ENCODE peak calls at places on chromosomes 2 and 18, in seven cellular contexts. One of them, this sample, is unnamed.

GRCh38 chr2:193584001-193584400 is 1389.3 kb upstream of the TMEFF2 start:
- DNase-seq in heart right ventricle: no peak
- DNase-seq in AG10803: no peak
- DNase-seq in A549: no peak
- DNase-seq in astrocyte of the spinal cord: peak
- DNase-seq in endothelial cell: peak
- DNase-seq in Calu3: peak
- DNase-seq in this sample: no peak

GRCh38 chr2:134540954-134541353 is 177.8 kb downstream of the TMEM163 start:
- DNase-seq in heart right ventricle: no peak
- DNase-seq in Calu3: no peak
- DNase-seq in astrocyte of the spinal cord: no peak
- DNase-seq in AG10803: no peak
- DNase-seq in endothelial cell: no peak
- DNase-seq in A549: no peak
- DNase-seq in this sample: no peak

GRCh38 chr2:215727507-215728503 is 285.5 kb downstream of the MREG start:
- DNase-seq in astrocyte of the spinal cord: no peak
- DNase-seq in A549: no peak
- DNase-seq in Calu3: no peak
- DNase-seq in AG10803: peak
- DNase-seq in endothelial cell: no peak
- DNase-seq in heart right ventricle: no peak
- DNase-seq in this sample: no peak

GRCh38 chr2:202941771-202942170 is 29.7 kb downstream of the CARF start:
- DNase-seq in astrocyte of the spinal cord: peak
- DNase-seq in Calu3: no peak
- DNase-seq in A549: no peak
- DNase-seq in heart right ventricle: no peak
- DNase-seq in AG10803: peak
- DNase-seq in endothelial cell: no peak
- DNase-seq in this sample: no peak

GRCh38 chr2:112304298-112304941 is 29.0 kb downstream of the ZC3H6 start:
- DNase-seq in A549: no peak
- DNase-seq in Calu3: no peak
- DNase-seq in astrocyte of the spinal cord: no peak
- DNase-seq in AG10803: no peak
- DNase-seq in endothelial cell: no peak
- DNase-seq in heart right ventricle: no peak
- DNase-seq in this sample: no peak

GRCh38 chr2:36485521-36485920 is 112.4 kb downstream of the FEZ2 start:
- DNase-seq in astrocyte of the spinal cord: peak
- DNase-seq in endothelial cell: no peak
- DNase-seq in A549: no peak
- DNase-seq in Calu3: peak
- DNase-seq in heart right ventricle: no peak
- DNase-seq in AG10803: peak
- DNase-seq in this sample: peak

GRCh38 chr18:9095297-9096012 is 7.0 kb upstream of the NDUFV2 start:
- DNase-seq in astrocyte of the spinal cord: no peak
- DNase-seq in endothelial cell: no peak
- DNase-seq in A549: no peak
- DNase-seq in Calu3: no peak
- DNase-seq in heart right ventricle: no peak
- DNase-seq in AG10803: no peak
- DNase-seq in this sample: no peak

GRCh38 chr2:237092920-237093781 is 7.5 kb downstream of the COPS8 start:
- DNase-seq in A549: peak
- DNase-seq in endothelial cell: no peak
- DNase-seq in astrocyte of the spinal cord: peak
- DNase-seq in heart right ventricle: no peak
- DNase-seq in AG10803: peak
- DNase-seq in Calu3: no peak
- DNase-seq in this sample: no peak

GRCh38 chr2:27954261-27954673 is 63.7 kb downstream of the BABAM2 start:
- DNase-seq in endothelial cell: no peak
- DNase-seq in AG10803: peak
- DNase-seq in heart right ventricle: no peak
- DNase-seq in astrocyte of the spinal cord: peak
- DNase-seq in A549: no peak
- DNase-seq in Calu3: no peak
- DNase-seq in this sample: no peak

GRCh38 chr2:239289545-239289944 is 111.3 kb downstream of the HDAC4 start:
- DNase-seq in A549: no peak
- DNase-seq in Calu3: no peak
- DNase-seq in AG10803: no peak
- DNase-seq in astrocyte of the spinal cord: no peak
- DNase-seq in endothelial cell: no peak
- DNase-seq in heart right ventricle: no peak
- DNase-seq in this sample: no peak

GRCh38 chr2:134260726-134261125 is 6.9 kb downstream of the MGAT5 start:
- DNase-seq in Calu3: no peak
- DNase-seq in AG10803: peak
- DNase-seq in heart right ventricle: no peak
- DNase-seq in astrocyte of the spinal cord: peak
- DNase-seq in A549: no peak
- DNase-seq in endothelial cell: no peak
- DNase-seq in this sample: no peak

GRCh38 chr2:23668756-23669304 is 258.1 kb downstream of the ATAD2B start:
- DNase-seq in A549: no peak
- DNase-seq in endothelial cell: no peak
- DNase-seq in astrocyte of the spinal cord: no peak
- DNase-seq in AG10803: no peak
- DNase-seq in Calu3: no peak
- DNase-seq in heart right ventricle: no peak
- DNase-seq in this sample: no peak

GRCh38 chr18:36809590-36810381 is 19.0 kb downstream of the TPGS2 start:
- DNase-seq in AG10803: peak
- DNase-seq in endothelial cell: peak
- DNase-seq in astrocyte of the spinal cord: peak
- DNase-seq in A549: peak
- DNase-seq in Calu3: peak
- DNase-seq in heart right ventricle: no peak
- DNase-seq in this sample: no peak

GRCh38 chr18:65791753-65792152 is 40.9 kb downstream of the CDH7 start:
- DNase-seq in endothelial cell: no peak
- DNase-seq in heart right ventricle: no peak
- DNase-seq in A549: no peak
- DNase-seq in astrocyte of the spinal cord: no peak
- DNase-seq in AG10803: no peak
- DNase-seq in Calu3: no peak
- DNase-seq in this sample: no peak

GRCh38 chr18:65786400-65786948 is 35.7 kb downstream of the CDH7 start:
- DNase-seq in astrocyte of the spinal cord: no peak
- DNase-seq in heart right ventricle: no peak
- DNase-seq in AG10803: no peak
- DNase-seq in endothelial cell: no peak
- DNase-seq in Calu3: no peak
- DNase-seq in A549: no peak
- DNase-seq in this sample: no peak

GRCh38 chr18:65788373-65788772 is 37.6 kb downstream of the CDH7 start:
- DNase-seq in astrocyte of the spinal cord: no peak
- DNase-seq in Calu3: peak
- DNase-seq in heart right ventricle: no peak
- DNase-seq in endothelial cell: no peak
- DNase-seq in A549: no peak
- DNase-seq in AG10803: no peak
- DNase-seq in this sample: no peak
- TF ChIP-seq CTCF in astrocyte of the spinal cord: no peak
- TF ChIP-seq CTCF in Calu3: no peak
- TF ChIP-seq CTCF in heart right ventricle: no peak
- TF ChIP-seq CTCF in endothelial cell: no peak
- TF ChIP-seq CTCF in A549: peak
- TF ChIP-seq CTCF in AG10803: no peak
- TF ChIP-seq CTCF in this sample: peak

GRCh38 chr2:127526940-127527804 is 883 bp upstream of the IWS1 start:
- DNase-seq in heart right ventricle: no peak
- DNase-seq in Calu3: peak
- DNase-seq in astrocyte of the spinal cord: no peak
- DNase-seq in endothelial cell: no peak
- DNase-seq in A549: peak
- DNase-seq in AG10803: no peak
- DNase-seq in this sample: no peak

GRCh38 chr2:127528487-127528886 is 2.2 kb upstream of the IWS1 start:
- DNase-seq in heart right ventricle: no peak
- DNase-seq in A549: no peak
- DNase-seq in astrocyte of the spinal cord: no peak
- DNase-seq in endothelial cell: no peak
- DNase-seq in Calu3: no peak
- DNase-seq in AG10803: no peak
- DNase-seq in this sample: no peak

GRCh38 chr2:127525692-127526141 is 572 bp downstream of the IWS1 start:
- DNase-seq in heart right ventricle: no peak
- DNase-seq in A549: peak
- DNase-seq in Calu3: no peak
- DNase-seq in AG10803: peak
- DNase-seq in astrocyte of the spinal cord: peak
- DNase-seq in endothelial cell: peak
- DNase-seq in this sample: peak

GRCh38 chr2:127523269-127523930 is 2.9 kb downstream of the IWS1 start:
- DNase-seq in astrocyte of the spinal cord: no peak
- DNase-seq in heart right ventricle: no peak
- DNase-seq in A549: no peak
- DNase-seq in endothelial cell: no peak
- DNase-seq in AG10803: no peak
- DNase-seq in Calu3: no peak
- DNase-seq in this sample: no peak

GRCh38 chr2:127526142-127526939 is at the start of gene IWS1:
- DNase-seq in astrocyte of the spinal cord: peak
- DNase-seq in heart right ventricle: peak
- DNase-seq in AG10803: peak
- DNase-seq in endothelial cell: peak
- DNase-seq in A549: peak
- DNase-seq in Calu3: peak
- DNase-seq in this sample: peak
- TF ChIP-seq CTCF in astrocyte of the spinal cord: peak
- TF ChIP-seq CTCF in heart right ventricle: peak
- TF ChIP-seq CTCF in AG10803: no peak
- TF ChIP-seq CTCF in endothelial cell: no peak
- TF ChIP-seq CTCF in A549: no peak
- TF ChIP-seq CTCF in Calu3: no peak
- TF ChIP-seq CTCF in this sample: peak

DNA sequence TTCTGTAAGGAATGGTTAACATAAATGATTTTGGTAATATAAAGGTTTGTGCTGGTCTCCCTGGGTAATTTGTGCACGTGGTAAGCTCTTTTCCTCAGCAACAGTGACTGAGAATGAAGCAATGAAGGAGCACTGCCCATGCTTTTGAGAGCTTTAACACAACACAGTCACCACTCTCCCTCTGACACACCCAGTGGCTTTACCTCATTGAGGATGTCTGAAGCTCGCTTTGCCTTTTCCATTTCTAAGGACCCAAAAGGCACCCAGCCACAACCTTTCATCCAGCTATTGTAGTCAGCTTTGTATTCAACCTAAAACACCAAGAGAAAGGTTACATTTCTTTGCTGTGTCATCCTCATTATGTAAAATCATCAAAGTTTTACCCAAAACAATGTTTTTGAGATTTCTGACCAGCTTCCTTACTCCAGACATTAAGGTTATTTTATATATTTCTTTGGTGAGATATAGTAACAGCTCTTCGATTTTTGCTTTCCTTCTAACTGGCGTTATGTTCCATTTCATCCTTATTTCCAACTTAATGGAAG is 51.7 kb downstream of the NEB start:
- DNase-seq in AG10803: no peak
- DNase-seq in Calu3: no peak
- DNase-seq in heart right ventricle: no peak
- DNase-seq in endothelial cell: no peak
- DNase-seq in astrocyte of the spinal cord: no peak
- DNase-seq in A549: no peak
- DNase-seq in this sample: no peak
- TF ChIP-seq CTCF in AG10803: no peak
- TF ChIP-seq CTCF in Calu3: no peak
- TF ChIP-seq CTCF in heart right ventricle: no peak
- TF ChIP-seq CTCF in endothelial cell: no peak
- TF ChIP-seq CTCF in astrocyte of the spinal cord: no peak
- TF ChIP-seq CTCF in A549: no peak
- TF ChIP-seq CTCF in this sample: no peak

DNA sequence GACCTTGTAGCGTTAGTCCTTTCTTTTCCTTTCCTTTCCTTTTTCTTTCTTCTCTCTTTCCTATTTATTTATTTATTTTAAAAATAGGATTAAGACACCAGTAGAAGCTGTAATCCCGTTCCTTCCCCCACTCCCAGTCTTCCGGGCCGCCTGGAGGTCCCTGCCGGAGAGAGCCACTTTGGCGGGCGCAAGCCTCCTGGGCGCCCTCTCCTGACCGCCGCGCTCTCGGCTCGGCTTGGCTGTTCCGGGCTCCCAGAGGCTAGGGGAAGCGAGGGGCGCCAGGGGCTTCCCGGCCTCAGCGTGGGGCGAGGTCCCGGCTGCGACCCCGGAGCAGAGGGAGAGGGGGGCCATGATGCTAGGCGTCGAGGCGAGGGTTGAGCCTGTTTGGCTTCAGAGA is 10.9 kb downstream of the MEIS1 start:
- DNase-seq in A549: no peak
- DNase-seq in AG10803: peak
- DNase-seq in Calu3: no peak
- DNase-seq in heart right ventricle: peak
- DNase-seq in astrocyte of the spinal cord: peak
- DNase-seq in endothelial cell: peak
- DNase-seq in this sample: no peak
- TF ChIP-seq CTCF in A549: no peak
- TF ChIP-seq CTCF in AG10803: no peak
- TF ChIP-seq CTCF in Calu3: no peak
- TF ChIP-seq CTCF in heart right ventricle: no peak
- TF ChIP-seq CTCF in astrocyte of the spinal cord: peak
- TF ChIP-seq CTCF in endothelial cell: no peak
- TF ChIP-seq CTCF in this sample: peak

This sample was measured in epithelial cell of proximal tubule.